ENCODE peak calls at places on chromosomes 7 and 10, in nine cellular contexts. T is Calu3; Q is sigmoid colon; S is epithelial cell of esophagus; I is LoVo; A is NCI-H446 treated with DMSO at 0.1 percent for 48 hours; L is central memory CD4-positive, alpha-beta T cell; D is NCI-H1092; Z is fibroblast of lung. P is an unnamed sample.
A peak's percentile ranks its signal among the peaks of the same experiment; 100 is the strongest.

GRCh38 chr10:4068255-4069028 is 283.4 kb upstream of the KLF6 start:
- DNase-seq in T (no peak), Q (no peak), S (peak; percentile 46), I (peak; percentile 63), A (no peak), L (no peak), D (no peak), Z (no peak), P (no peak)

GRCh38 chr10:119365773-119366640 is 158.6 kb downstream of the GRK5 start:
- DNase-seq in T (no peak), Q (peak; percentile 79), S (no peak), I (no peak), A (no peak), L (no peak), D (no peak), Z (no peak), P (no peak)

GRCh38 chr7:2066251-2066919 is 166.4 kb downstream of the MAD1L1 start:
- DNase-seq in T (no peak), Q (no peak), S (no peak), I (no peak), A (no peak), L (peak; percentile 35), D (no peak), Z (no peak), P (no peak)

GRCh38 chr10:79189853-79190435 is 121.2 kb downstream of the ZMIZ1 start:
- DNase-seq in T (no peak), Q (no peak), S (peak; percentile 64), I (no peak), A (no peak), L (no peak), D (no peak), Z (peak; percentile 64), P (no peak)

GRCh38 chr10:97633921-97634320 is 621 bp upstream of the MORN4 start:
- DNase-seq in T (peak; percentile 28), Q (no peak), S (peak; percentile 29), I (peak; percentile 32), A (no peak), L (no peak), D (no peak), Z (no peak), P (no peak)

GRCh38 chr7:22640269-22640668 is 86.7 kb upstream of the IL6 start:
- DNase-seq in T (no peak), Q (no peak), S (no peak), I (no peak), A (no peak), L (no peak), D (no peak), Z (no peak), P (no peak)

GRCh38 chr7:332020-332517 is 42.1 kb downstream of the FOXL3 start:
- DNase-seq in T (no peak), Q (peak; percentile 61), S (no peak), I (no peak), A (no peak), L (no peak), D (no peak), Z (no peak), P (peak; percentile 9)

GRCh38 chr7:98107313-98107691 is 640 bp downstream of the LMTK2 start:
- DNase-seq in T (peak; percentile 12), Q (no peak), S (peak; percentile 22), I (no peak), A (no peak), L (no peak), D (no peak), Z (no peak), P (peak; percentile 36)

GRCh38 chr7:19397917-19398316 is 252.7 kb upstream of the FERD3L start:
- DNase-seq in T (no peak), Q (no peak), S (no peak), I (no peak), A (no peak), L (no peak), D (no peak), Z (peak; percentile 45), P (no peak)

GRCh38 chr7:70738080-70738479 is 393.9 kb upstream of the GALNT17 start:
- DNase-seq in T (no peak), Q (no peak), S (peak; percentile 96), I (peak; percentile 91), A (no peak), L (no peak), D (no peak), Z (peak; percentile 68), P (no peak)

GRCh38 chr10:119237722-119238436 is 30.5 kb downstream of the GRK5 start:
- DNase-seq in T (no peak), Q (no peak), S (no peak), I (no peak), A (no peak), L (no peak), D (no peak), Z (no peak), P (no peak)

GRCh38 chr7:148927141-148927540 is 43.0 kb upstream of the EZH2 start:
- DNase-seq in T (no peak), Q (no peak), S (no peak), I (no peak), A (no peak), L (no peak), D (no peak), Z (no peak), P (no peak)